ENCODE peak calls at places on chromosomes 1 and 21, in six cellular contexts. L is neural progenitor cell; J is adrenal gland; S is hepatocyte; G is heart left ventricle; M is effector memory CD4-positive, alpha-beta T cell. V is an unnamed sample. For H3K4me1 and H3K27me3, the result is how much of the 10 kb centered on the place peaks cover.

GRCh38 chr1:1013922-1014617 is 773 bp downstream of the ISG15 start:
- DNase-seq in L (peak), J (no peak), S (peak), G (peak), M (no peak), V (no peak)

GRCh38 chr1:155569988-155570592 is 7.5 kb upstream of the ASH1L start:
- DNase-seq in L (no peak), J (no peak), S (peak), G (no peak), M (no peak), V (no peak)

GRCh38 chr1:923131-923990 is at the start of gene SAMD11:
- DNase-seq in L (peak), J (peak), S (peak), G (peak), M (peak), V (peak)

GRCh38 chr1:193799948-193800690 is 613.7 kb upstream of the B3GALT2 start:
- DNase-seq in L (no peak), J (no peak), S (no peak), G (no peak), M (no peak), V (no peak)

GRCh38 chr1:77024500-77024899 is 157.2 kb downstream of the ST6GALNAC5 start:
- DNase-seq in L (no peak), J (no peak), S (no peak), G (no peak), M (no peak), V (no peak)

GRCh38 chr1:210262167-210262896 is 29.7 kb downstream of the SERTAD4 start:
- DNase-seq in L (no peak), J (no peak), S (peak), G (peak), M (no peak), V (peak)

GRCh38 chr1:168467452-168467851 is 76.3 kb downstream of the XCL2 start:
- DNase-seq in L (no peak), J (no peak), S (no peak), G (no peak), M (no peak), V (no peak)

GRCh38 chr1:27878038-27878437 is 5.7 kb downstream of the THEMIS2 start:
- DNase-seq in L (no peak), J (no peak), S (no peak), G (no peak), M (no peak), V (no peak)

GRCh38 chr1:205811660-205812059 is 1.3 kb downstream of the SLC41A1 start:
- DNase-seq in L (no peak), J (peak), S (peak), G (peak), M (no peak), V (peak)

GRCh38 chr1:1989102-1989542 is 14.5 kb downstream of the CFAP74 start:
- DNase-seq in L (no peak), J (peak), S (no peak), G (peak), M (no peak), V (no peak)

GRCh38 chr1:156814571-156815260 is 1.9 kb downstream of the SH2D2A start:
- DNase-seq in L (no peak), J (no peak), S (no peak), G (no peak), M (peak), V (no peak)

GRCh38 chr1:180598333-180598979 is 33.4 kb upstream of the XPR1 start:
- DNase-seq in L (peak), J (no peak), S (peak), G (no peak), M (no peak), V (no peak)

GRCh38 chr1:154936416-154937050 is at the start of gene PMVK:
- DNase-seq in L (peak), J (peak), S (peak), G (peak), M (peak), V (peak)

GRCh38 chr1:73576084-73576483 is 621.9 kb downstream of the LRRIQ3 start:
- DNase-seq in L (no peak), J (no peak), S (peak), G (no peak), M (no peak), V (no peak)

GRCh38 chr1:38817958-38818705 is 41.4 kb downstream of the RRAGC start:
- DNase-seq in L (peak), J (peak), S (peak), G (no peak), M (no peak), V (peak)

GRCh38 chr1:147077523-147077922 is 94.7 kb downstream of the PRKAB2 start:
- DNase-seq in L (no peak), J (no peak), S (no peak), G (no peak), M (no peak), V (no peak)

GRCh38 chr1:43056981-43057391 is 98.3 kb upstream of the SLC2A1 start:
- DNase-seq in L (no peak), J (no peak), S (peak), G (no peak), M (no peak), V (peak)

GRCh38 chr1:73980324-73981040 is 217.5 kb downstream of the LRRIQ3 start:
- DNase-seq in L (peak), J (no peak), S (peak), G (no peak), M (no peak), V (no peak)

GRCh38 chr1:232596666-232597303 is 33.1 kb downstream of the SIPA1L2 start:
- DNase-seq in L (peak), J (peak), S (no peak), G (no peak), M (no peak), V (no peak)
- H3K4me1 ChIP-seq in L (half or more), J (under half), S (under half), G (under half), M (under half), V (under half)

GRCh38 chr1:31888281-31888680 is 49.9 kb downstream of the PTP4A2 start:
- DNase-seq in L (no peak), J (no peak), S (no peak), G (no peak), M (no peak), V (no peak)
- H3K27me3 ChIP-seq in L (under half), J (under half), S (under half), G (under half), M (under half), V (under half)

GRCh38 chr1:183040600-183040999 is 17.4 kb downstream of the LAMC1 start:
- DNase-seq in L (no peak), J (no peak), S (no peak), G (no peak), M (no peak), V (peak)

GRCh38 chr1:183043254-183043653 is 20.0 kb downstream of the LAMC1 start:
- DNase-seq in L (no peak), J (no peak), S (no peak), G (no peak), M (no peak), V (no peak)

GRCh38 chr1:183048087-183049085 is 25.2 kb downstream of the LAMC1 start:
- DNase-seq in L (no peak), J (no peak), S (no peak), G (no peak), M (no peak), V (no peak)

GRCh38 chr1:183043872-183044859 is 20.9 kb downstream of the LAMC1 start:
- DNase-seq in L (no peak), J (no peak), S (no peak), G (no peak), M (no peak), V (peak)

GRCh38 chr1:183044893-183045649 is 21.9 kb downstream of the LAMC1 start:
- DNase-seq in L (no peak), J (no peak), S (no peak), G (no peak), M (no peak), V (no peak)
- H3K4me1 ChIP-seq in L (under half), J (half or more), S (under half), G (under half), M (under half), V (half or more)

DNA sequence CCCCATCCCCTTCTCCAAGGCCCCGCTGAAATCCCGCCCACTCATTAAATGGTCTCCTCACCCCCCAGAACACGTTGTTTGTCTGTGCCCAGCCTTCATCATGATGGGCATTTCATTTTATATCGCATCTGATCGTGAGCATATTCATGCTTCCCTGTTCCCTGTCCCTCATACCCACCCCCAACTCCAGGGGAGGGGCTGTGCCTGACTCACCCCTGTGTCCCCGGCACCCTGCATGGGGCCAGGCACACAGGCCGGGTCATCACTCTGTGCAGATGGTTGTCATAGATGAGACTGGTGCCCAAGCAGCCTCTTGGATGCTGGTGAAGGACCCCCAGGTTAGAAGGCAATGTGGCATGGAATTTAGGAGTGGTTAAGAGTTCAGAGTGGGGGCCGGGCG is 11.0 kb downstream of the CAMK2N1 start:
- DNase-seq in L (no peak), J (no peak), S (no peak), G (no peak), M (no peak), V (no peak)
- H3K27me3 ChIP-seq in L (half or more), J (under half), S (under half), G (under half), M (under half), V (under half)

GRCh38 chr21:38997756-38998155 is 185.5 kb downstream of the PSMG1 start:
- DNase-seq in L (no peak), J (no peak), S (no peak), G (no peak), M (no peak), V (no peak)

GRCh38 chr21:38995071-38995669 is 188.1 kb downstream of the PSMG1 start:
- DNase-seq in L (no peak), J (no peak), S (no peak), G (no peak), M (no peak), V (no peak)

GRCh38 chr21:38996355-38996754 is 186.9 kb downstream of the PSMG1 start:
- DNase-seq in L (no peak), J (no peak), S (no peak), G (no peak), M (no peak), V (no peak)

GRCh38 chr21:38995755-38996154 is 187.5 kb downstream of the PSMG1 start:
- DNase-seq in L (no peak), J (no peak), S (no peak), G (no peak), M (no peak), V (no peak)

GRCh38 chr21:38997051-38997450 is 186.2 kb downstream of the PSMG1 start:
- DNase-seq in L (no peak), J (no peak), S (no peak), G (no peak), M (no peak), V (no peak)
- H3K4me1 ChIP-seq in L (under half), J (under half), S (under half), G (under half), M (under half), V (under half)

GRCh38 chr1:18697541-18697940 is 66.9 kb downstream of the PAX7 start:
- DNase-seq in L (no peak), J (no peak), S (no peak), G (no peak), M (no peak), V (no peak)

GRCh38 chr1:18691648-18692047 is 61.0 kb downstream of the PAX7 start:
- DNase-seq in L (no peak), J (no peak), S (no peak), G (no peak), M (no peak), V (no peak)

GRCh38 chr1:18693256-18694098 is 62.8 kb downstream of the PAX7 start:
- DNase-seq in L (peak), J (no peak), S (peak), G (no peak), M (no peak), V (no peak)
- H3K27me3 ChIP-seq in L (half or more), J (under half), S (half or more), G (under half), M (under half), V (half or more)

V was measured in adipocyte.